ENCODE peak calls at places on chromosome 12, in four cellular contexts. T, I, H and C are unnamed samples.
A peak's percentile ranks its signal among the peaks of the same experiment; 100 is the strongest.

GRCh38 chr12:14981049-14981448 is 8.2 kb downstream of the PDE6H start:
- DNase-seq in T (no peak), I (no peak), H (no peak), C (no peak)

GRCh38 chr12:95943231-95943842 is at the start of gene AMDHD1:
- DNase-seq in T (peak; percentile 77), I (peak; percentile 52), H (no peak), C (peak; percentile 75)

GRCh38 chr12:26195250-26195640 is at the start of gene SSPN:
- DNase-seq in T (peak; percentile 61), I (peak; percentile 33), H (peak; percentile 21), C (no peak)

GRCh38 chr12:49098035-49098451 is 3.4 kb upstream of the DHH start:
- DNase-seq in T (peak; percentile 87), I (peak; percentile 63), H (no peak), C (peak; percentile 83)

GRCh38 chr12:5124401-5124800 is 80.7 kb downstream of the KCNA5 start:
- DNase-seq in T (no peak), I (no peak), H (peak; percentile 29), C (no peak)

GRCh38 chr12:49131973-49132461 is 822 bp upstream of the TUBA1B start:
- DNase-seq in T (no peak), I (peak; percentile 14), H (no peak), C (peak; percentile 30)

GRCh38 chr12:52319097-52319496 is 2.1 kb downstream of the KRT83 start:
- DNase-seq in T (peak; percentile 29), I (no peak), H (peak; percentile 22), C (peak; percentile 25)

GRCh38 chr12:6148061-6148460 is 23.6 kb upstream of the VWF start:
- DNase-seq in T (no peak), I (no peak), H (no peak), C (no peak)

GRCh38 chr12:125186471-125187147 is 121.4 kb downstream of the AACS start:
- DNase-seq in T (peak; percentile 51), I (peak; percentile 35), H (no peak), C (no peak)

GRCh38 chr12:91109148-91109564 is 2.1 kb downstream of the LUM start:
- DNase-seq in T (peak; percentile 78), I (peak; percentile 37), H (no peak), C (peak; percentile 80)

GRCh38 chr12:26878661-26879119 is 45.7 kb upstream of the ITPR2 start:
- DNase-seq in T (peak; percentile 12), I (no peak), H (peak; percentile 67), C (no peak)